ENCODE peak calls at places on chromosomes 5 and 9, in five cellular contexts. O, Z, W, T and P are unnamed samples.

GRCh38 chr5:135608761-135609443 is 30.1 kb upstream of the CXCL14 start:
- DNase-seq in O (no peak), T (no peak), W (no peak), Z (no peak), P (no peak)

GRCh38 chr9:21680590-21680989 is 121.8 kb upstream of the MTAP start:
- DNase-seq in O (no peak), Z (no peak), T (peak), W (no peak), P (no peak)

GRCh38 chr5:148972396-148972795 is 90.5 kb downstream of the SH3TC2 start:
- DNase-seq in T (no peak), O (no peak), Z (no peak), W (no peak), P (no peak)

GRCh38 chr9:120532475-120532874 is 47.5 kb downstream of the CDK5RAP2 start:
- DNase-seq in O (no peak), Z (peak), W (peak), T (peak), P (peak)

GRCh38 chr5:181261320-181262085 is 560 bp upstream of the TRIM52 start:
- DNase-seq in Z (peak), T (peak), W (peak), O (peak), P (peak)

GRCh38 chr9:123370108-123370507 is 14.1 kb downstream of the CRB2 start:
- DNase-seq in T (no peak), W (no peak), O (no peak), Z (no peak), P (no peak)

GRCh38 chr5:173578947-173579615 is 37.4 kb downstream of the BOD1 start:
- DNase-seq in W (no peak), Z (no peak), O (no peak), T (no peak), P (no peak)

GRCh38 chr5:55868846-55869245 is 17.7 kb downstream of the IL31RA start:
- DNase-seq in W (peak), O (no peak), T (peak), Z (peak), P (peak)

GRCh38 chr9:86614871-86615849 is 260.9 kb upstream of the TUT7 start:
- DNase-seq in W (peak), T (no peak), O (no peak), Z (peak), P (peak)

GRCh38 chr5:6837519-6838110 is 124.4 kb downstream of the TENT4A start:
- DNase-seq in O (peak), W (peak), T (no peak), Z (no peak), P (peak)

GRCh38 chr5:171405615-171406014 is 13.8 kb upstream of the FGF18 start:
- DNase-seq in W (peak), Z (peak), T (no peak), O (no peak), P (no peak)

GRCh38 chr9:70679845-70680244 is 265.4 kb upstream of the KLF9 start:
- DNase-seq in O (no peak), T (no peak), W (no peak), Z (no peak), P (no peak)

GRCh38 chr9:26940779-26941178 is 6.3 kb downstream of the PLAA start:
- DNase-seq in Z (no peak), O (no peak), W (no peak), T (no peak), P (no peak)

GRCh38 chr9:97188545-97188944 is 118.9 kb upstream of the CCDC180 start:
- DNase-seq in Z (no peak), W (no peak), O (no peak), T (no peak), P (no peak)

GRCh38 chr5:127076730-127077129 is 3.4 kb upstream of the C5orf63 start:
- DNase-seq in O (no peak), T (peak), W (no peak), Z (no peak), P (peak)

GRCh38 chr5:36728697-36729543 is 122.5 kb downstream of the SLC1A3 start:
- DNase-seq in O (peak), Z (peak), T (peak), W (peak), P (peak)

GRCh38 chr9:95023217-95024003 is 294.1 kb downstream of the FANCC start:
- DNase-seq in Z (peak), O (no peak), W (peak), T (peak), P (peak)

GRCh38 chr9:91301161-91301560 is 60.6 kb downstream of the AUH start:
- DNase-seq in Z (peak), T (no peak), O (no peak), W (peak), P (no peak)

GRCh38 chr9:120715331-120715924 is 1.2 kb upstream of the MEGF9 start:
- DNase-seq in Z (peak), O (peak), W (peak), T (peak), P (peak)

GRCh38 chr9:94649100-94649855 is 10.0 kb upstream of the FBP1 start:
- DNase-seq in Z (peak), O (no peak), T (peak), W (peak), P (peak)

GRCh38 chr9:129027685-129028191 is 393 bp downstream of the SH3GLB2 start:
- DNase-seq in Z (no peak), T (no peak), O (no peak), W (no peak), P (peak)

GRCh38 chr9:99357575-99357974 is 135.5 kb downstream of the SEC61B start:
- DNase-seq in W (peak), Z (no peak), T (no peak), O (no peak), P (no peak)

GRCh38 chr5:17096975-17097695 is 120.3 kb upstream of the BASP1 start:
- DNase-seq in Z (no peak), O (peak), T (no peak), W (no peak), P (no peak)